ENCODE peak calls at places on chromosomes 1 and 21, in four cellular contexts. One of them, this sample, is unnamed.

GRCh38 chr1:225825078-225825477 is 15.2 kb downstream of the EPHX1 start:
- DNase-seq in endothelial cell of umbilical vein: no peak
- DNase-seq in IMR-90: no peak
- DNase-seq in K562: peak; percentile 28
- DNase-seq in this sample: no peak

GRCh38 chr1:159076753-159077656 is at the start of gene AIM2:
- DNase-seq in endothelial cell of umbilical vein: no peak
- DNase-seq in IMR-90: no peak
- DNase-seq in K562: peak; percentile 75
- DNase-seq in this sample: peak; percentile 97

GRCh38 chr1:172347416-172347815 is 73.1 kb upstream of the C1orf105 start:
- DNase-seq in IMR-90: no peak
- DNase-seq in K562: no peak
- DNase-seq in endothelial cell of umbilical vein: no peak
- DNase-seq in this sample: no peak

GRCh38 chr1:157111396-157112165 is 12.0 kb upstream of the ETV3L start:
- DNase-seq in K562: no peak
- DNase-seq in endothelial cell of umbilical vein: no peak
- DNase-seq in IMR-90: no peak
- DNase-seq in this sample: no peak

GRCh38 chr1:2175055-2175414 is 19.5 kb downstream of the FAAP20 start:
- DNase-seq in IMR-90: no peak
- DNase-seq in endothelial cell of umbilical vein: no peak
- DNase-seq in K562: no peak
- DNase-seq in this sample: no peak

GRCh38 chr1:116950497-116951174 is 40.9 kb downstream of the PTGFRN start:
- DNase-seq in endothelial cell of umbilical vein: no peak
- DNase-seq in K562: no peak
- DNase-seq in IMR-90: no peak
- DNase-seq in this sample: no peak

GRCh38 chr1:205577874-205578658 is 53.7 kb downstream of the ELK4 start:
- DNase-seq in K562: no peak
- DNase-seq in IMR-90: peak; percentile 82
- DNase-seq in endothelial cell of umbilical vein: no peak
- DNase-seq in this sample: no peak

GRCh38 chr1:48093696-48094518 is 96.7 kb upstream of the TRABD2B start:
- DNase-seq in IMR-90: peak; percentile 18
- DNase-seq in endothelial cell of umbilical vein: peak; percentile 30
- DNase-seq in K562: peak; percentile 82
- DNase-seq in this sample: no peak

GRCh38 chr1:102902045-102902444 is 206.3 kb downstream of the COL11A1 start:
- DNase-seq in endothelial cell of umbilical vein: no peak
- DNase-seq in IMR-90: peak; percentile 53
- DNase-seq in K562: no peak
- DNase-seq in this sample: no peak

GRCh38 chr21:46385846-46386725 is 62.1 kb downstream of the PCNT start:
- DNase-seq in K562: no peak
- DNase-seq in endothelial cell of umbilical vein: no peak
- DNase-seq in IMR-90: no peak
- DNase-seq in this sample: no peak

GRCh38 chr1:226624526-226624925 is 76.0 kb downstream of the STUM start:
- DNase-seq in K562: no peak
- DNase-seq in endothelial cell of umbilical vein: no peak
- DNase-seq in IMR-90: peak; percentile 46
- DNase-seq in this sample: no peak

GRCh38 chr1:22815421-22816062 is 104.9 kb downstream of the EPHB2 start:
- DNase-seq in IMR-90: no peak
- DNase-seq in endothelial cell of umbilical vein: no peak
- DNase-seq in K562: no peak
- DNase-seq in this sample: no peak

GRCh38 chr1:36560621-36561364 is 78.1 kb upstream of the CSF3R start:
- DNase-seq in endothelial cell of umbilical vein: no peak
- DNase-seq in K562: no peak
- DNase-seq in IMR-90: no peak
- DNase-seq in this sample: no peak

GRCh38 chr1:151547119-151547899 is 7.2 kb downstream of the TUFT1 start:
- DNase-seq in K562: no peak
- DNase-seq in IMR-90: peak; percentile 93
- DNase-seq in endothelial cell of umbilical vein: peak; percentile 60
- DNase-seq in this sample: no peak

GRCh38 chr1:246450485-246451251 is 56.4 kb downstream of the SMYD3 start:
- DNase-seq in IMR-90: peak; percentile 35
- DNase-seq in K562: peak; percentile 57
- DNase-seq in endothelial cell of umbilical vein: peak; percentile 53
- DNase-seq in this sample: no peak

GRCh38 chr21:34296878-34297277 is 66.9 kb upstream of the KCNE2 start:
- DNase-seq in IMR-90: no peak
- DNase-seq in K562: no peak
- DNase-seq in endothelial cell of umbilical vein: no peak
- DNase-seq in this sample: no peak

GRCh38 chr1:228074954-228075730 is 7.4 kb upstream of the ARF1 start:
- DNase-seq in IMR-90: no peak
- DNase-seq in K562: no peak
- DNase-seq in endothelial cell of umbilical vein: no peak
- DNase-seq in this sample: no peak

GRCh38 chr1:240084749-240085148 is 6.9 kb upstream of the FMN2 start:
- DNase-seq in endothelial cell of umbilical vein: no peak
- DNase-seq in K562: no peak
- DNase-seq in IMR-90: no peak
- DNase-seq in this sample: no peak

GRCh38 chr1:246708166-246708565 is 16.0 kb upstream of the SCCPDH start:
- DNase-seq in endothelial cell of umbilical vein: no peak
- DNase-seq in K562: no peak
- DNase-seq in IMR-90: no peak
- DNase-seq in this sample: no peak

GRCh38 chr1:30988045-30988444 is 77.5 kb downstream of the PUM1 start:
- DNase-seq in IMR-90: peak; percentile 54
- DNase-seq in K562: no peak
- DNase-seq in endothelial cell of umbilical vein: no peak
- DNase-seq in this sample: no peak

GRCh38 chr21:45863751-45864150 is 117.8 kb upstream of the COL6A1 start:
- DNase-seq in endothelial cell of umbilical vein: no peak
- DNase-seq in K562: no peak
- DNase-seq in IMR-90: no peak
- DNase-seq in this sample: no peak

GRCh38 chr1:150001415-150001814 is 9.1 kb downstream of the OTUD7B start:
- DNase-seq in K562: no peak
- DNase-seq in IMR-90: no peak
- DNase-seq in endothelial cell of umbilical vein: no peak
- DNase-seq in this sample: no peak

GRCh38 chr1:117841117-117841650 is 88.2 kb downstream of the GDAP2 start:
- DNase-seq in K562: no peak
- DNase-seq in IMR-90: no peak
- DNase-seq in endothelial cell of umbilical vein: no peak
- DNase-seq in this sample: no peak

GRCh38 chr1:117644696-117645311 is 39.0 kb downstream of the TENT5C start:
- DNase-seq in K562: peak; percentile 86
- DNase-seq in IMR-90: no peak
- DNase-seq in endothelial cell of umbilical vein: no peak
- DNase-seq in this sample: no peak

GRCh38 chr1:47844556-47844950 is 152.6 kb downstream of the TRABD2B start:
- DNase-seq in endothelial cell of umbilical vein: no peak
- DNase-seq in IMR-90: no peak
- DNase-seq in K562: no peak
- DNase-seq in this sample: no peak

GRCh38 chr1:75134656-75134938 is 409 bp downstream of the LHX8 start:
- DNase-seq in IMR-90: no peak
- DNase-seq in endothelial cell of umbilical vein: peak; percentile 22
- DNase-seq in K562: no peak
- DNase-seq in this sample: no peak

GRCh38 chr1:117171900-117172501 is 38.7 kb downstream of the VTCN1 start:
- DNase-seq in K562: no peak
- DNase-seq in IMR-90: peak; percentile 60
- DNase-seq in endothelial cell of umbilical vein: no peak
- DNase-seq in this sample: no peak

GRCh38 chr21:35050348-35051286 is 1.5 kb upstream of the RUNX1 start:
- DNase-seq in IMR-90: peak; percentile 70
- DNase-seq in endothelial cell of umbilical vein: no peak
- DNase-seq in K562: peak; percentile 42
- DNase-seq in this sample: no peak

GRCh38 chr1:7177438-7178126 is 392.3 kb downstream of the CAMTA1 start:
- DNase-seq in IMR-90: no peak
- DNase-seq in K562: no peak
- DNase-seq in endothelial cell of umbilical vein: no peak
- DNase-seq in this sample: no peak

GRCh38 chr1:89836997-89837909 is 16.4 kb downstream of the LRRC8D start:
- DNase-seq in endothelial cell of umbilical vein: no peak
- DNase-seq in IMR-90: no peak
- DNase-seq in K562: no peak
- DNase-seq in this sample: no peak

GRCh38 chr1:225447649-225448048 is 19.8 kb upstream of the LBR start:
- DNase-seq in endothelial cell of umbilical vein: no peak
- DNase-seq in K562: no peak
- DNase-seq in IMR-90: peak; percentile 42
- DNase-seq in this sample: no peak

GRCh38 chr21:42745511-42746239 is 92.3 kb downstream of the PDE9A start:
- DNase-seq in endothelial cell of umbilical vein: no peak
- DNase-seq in K562: no peak
- DNase-seq in IMR-90: no peak
- DNase-seq in this sample: no peak

GRCh38 chr1:234772345-234773147 is 162.6 kb upstream of the IRF2BP2 start:
- DNase-seq in K562: peak; percentile 60
- DNase-seq in IMR-90: peak; percentile 99
- DNase-seq in endothelial cell of umbilical vein: peak; percentile 91
- DNase-seq in this sample: peak; percentile 97

GRCh38 chr1:18575620-18576019 is 55.0 kb upstream of the PAX7 start:
- DNase-seq in endothelial cell of umbilical vein: peak; percentile 18
- DNase-seq in K562: peak; percentile 81
- DNase-seq in IMR-90: peak; percentile 8
- DNase-seq in this sample: no peak

GRCh38 chr1:201332021-201332420 is 45.5 kb downstream of the TNNT2 start:
- DNase-seq in K562: no peak
- DNase-seq in IMR-90: no peak
- DNase-seq in endothelial cell of umbilical vein: no peak
- DNase-seq in this sample: no peak

GRCh38 chr1:216932424-216932823 is 209.2 kb upstream of the ESRRG start:
- DNase-seq in K562: no peak
- DNase-seq in endothelial cell of umbilical vein: no peak
- DNase-seq in IMR-90: no peak
- DNase-seq in this sample: no peak

DNA sequence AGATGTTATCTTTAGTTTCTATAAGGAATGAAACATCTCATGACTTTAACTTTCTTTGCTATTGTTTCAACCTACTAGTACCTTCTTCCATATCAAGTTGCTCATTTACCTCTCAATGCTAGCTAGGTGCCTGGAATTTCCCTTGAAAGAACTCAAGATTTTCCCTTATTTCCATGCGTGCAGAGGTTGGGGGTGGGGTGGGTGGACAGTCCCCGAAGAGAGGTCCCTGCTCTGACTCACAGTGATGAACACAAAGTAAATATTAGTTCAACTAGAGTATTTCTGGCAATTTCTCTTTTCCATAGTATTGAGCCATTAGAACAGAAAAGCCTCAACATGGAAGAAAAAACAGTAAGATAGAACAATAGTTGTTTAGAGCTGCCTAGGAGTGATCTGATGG is 239.0 kb upstream of the ZP4 start:
- DNase-seq in K562: no peak
- DNase-seq in endothelial cell of umbilical vein: no peak
- DNase-seq in IMR-90: no peak
- DNase-seq in this sample: no peak
- TF ChIP-seq FOS in K562: no peak
- TF ChIP-seq FOS in endothelial cell of umbilical vein: no peak
- TF ChIP-seq FOS in IMR-90: no peak
- TF ChIP-seq FOS in this sample: no peak

DNA sequence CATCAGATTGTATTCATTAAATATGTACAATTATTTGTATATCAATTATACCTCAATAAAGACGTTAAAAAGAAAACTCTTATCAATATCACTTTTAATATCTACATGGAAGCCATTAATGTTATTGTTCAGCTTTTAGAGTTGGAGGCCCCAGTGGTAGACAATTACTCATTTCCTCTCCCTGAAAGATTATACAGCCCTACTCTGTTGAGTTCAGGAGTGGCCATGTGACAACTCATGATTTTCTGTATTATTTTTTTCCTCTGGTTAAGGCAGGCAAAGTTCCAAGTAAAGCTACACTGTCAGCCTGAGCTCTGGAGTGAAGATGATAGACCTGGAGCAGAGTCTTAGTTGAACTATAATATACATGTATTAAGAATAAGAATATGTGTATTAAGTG is 247.9 kb upstream of the B3GALT2 start:
- DNase-seq in K562: no peak
- DNase-seq in IMR-90: peak; percentile 56
- DNase-seq in endothelial cell of umbilical vein: peak; percentile 73
- DNase-seq in this sample: no peak
- TF ChIP-seq FOS in K562: no peak
- TF ChIP-seq FOS in IMR-90: no peak
- TF ChIP-seq FOS in endothelial cell of umbilical vein: peak; percentile 40
- TF ChIP-seq FOS in this sample: no peak

GRCh38 chr1:66181999-66182398 is 352.0 kb upstream of the SGIP1 start:
- DNase-seq in K562: no peak
- DNase-seq in IMR-90: no peak
- DNase-seq in endothelial cell of umbilical vein: no peak
- DNase-seq in this sample: no peak

GRCh38 chr1:66183386-66183785 is 350.6 kb upstream of the SGIP1 start:
- DNase-seq in K562: no peak
- DNase-seq in endothelial cell of umbilical vein: no peak
- DNase-seq in IMR-90: no peak
- DNase-seq in this sample: no peak

GRCh38 chr1:66177483-66177882 is 356.5 kb upstream of the SGIP1 start:
- DNase-seq in endothelial cell of umbilical vein: no peak
- DNase-seq in IMR-90: no peak
- DNase-seq in K562: no peak
- DNase-seq in this sample: no peak

GRCh38 chr1:66176828-66177227 is 357.1 kb upstream of the SGIP1 start:
- DNase-seq in IMR-90: no peak
- DNase-seq in endothelial cell of umbilical vein: no peak
- DNase-seq in K562: no peak
- DNase-seq in this sample: no peak

GRCh38 chr1:66182551-66183178 is 351.3 kb upstream of the SGIP1 start:
- DNase-seq in IMR-90: peak; percentile 81
- DNase-seq in endothelial cell of umbilical vein: no peak
- DNase-seq in K562: no peak
- DNase-seq in this sample: no peak
- TF ChIP-seq FOS in IMR-90: no peak
- TF ChIP-seq FOS in endothelial cell of umbilical vein: no peak
- TF ChIP-seq FOS in K562: no peak
- TF ChIP-seq FOS in this sample: no peak

GRCh38 chr1:224212618-224213037 is 29.6 kb downstream of the DEGS1 start:
- DNase-seq in K562: no peak
- DNase-seq in IMR-90: no peak
- DNase-seq in endothelial cell of umbilical vein: no peak
- DNase-seq in this sample: no peak
- TF ChIP-seq FOS in K562: no peak
- TF ChIP-seq FOS in IMR-90: no peak
- TF ChIP-seq FOS in endothelial cell of umbilical vein: no peak
- TF ChIP-seq FOS in this sample: no peak

GRCh38 chr1:197486948-197487347 is 218.9 kb downstream of the CRB1 start:
- DNase-seq in IMR-90: peak; percentile 18
- DNase-seq in K562: no peak
- DNase-seq in endothelial cell of umbilical vein: peak; percentile 25
- DNase-seq in this sample: no peak

GRCh38 chr1:197485790-197486189 is 217.7 kb downstream of the CRB1 start:
- DNase-seq in K562: no peak
- DNase-seq in endothelial cell of umbilical vein: peak; percentile 43
- DNase-seq in IMR-90: no peak
- DNase-seq in this sample: no peak

GRCh38 chr1:197481101-197481500 is 213.0 kb downstream of the CRB1 start:
- DNase-seq in K562: no peak
- DNase-seq in IMR-90: no peak
- DNase-seq in endothelial cell of umbilical vein: no peak
- DNase-seq in this sample: no peak
- TF ChIP-seq FOS in K562: no peak
- TF ChIP-seq FOS in IMR-90: no peak
- TF ChIP-seq FOS in endothelial cell of umbilical vein: no peak
- TF ChIP-seq FOS in this sample: no peak